ENCODE peak calls at places on chromosomes 3 and 15, in five cellular contexts. G is Panc1, O is neural progenitor cell, Z is kidney, F is psoas muscle. N is an unnamed sample. For H3K4me1, the result is how much of the 10 kb centered on the place peaks cover.

GRCh38 chr3:119630562-119631329 is 29.6 kb downstream of the POPDC2 start:
- DNase-seq in Z (no peak), F (peak), G (no peak), O (no peak), N (no peak)

GRCh38 chr3:7307410-7307809 is 446.5 kb downstream of the GRM7 start:
- DNase-seq in F (no peak), G (no peak), O (no peak), Z (no peak), N (no peak)

GRCh38 chr3:171168086-171168485 is 141.6 kb upstream of the SLC2A2 start:
- DNase-seq in Z (no peak), F (no peak), G (no peak), O (peak), N (peak)

GRCh38 chr3:111733154-111733553 is 125.9 kb upstream of the PHLDB2 start:
- DNase-seq in F (no peak), G (no peak), Z (no peak), O (no peak), N (no peak)

GRCh38 chr3:156906275-156906674 is 80.1 kb downstream of the LEKR1 start:
- DNase-seq in Z (no peak), O (no peak), F (no peak), G (no peak), N (no peak)

GRCh38 chr3:60431599-60431958 is 819.7 kb downstream of the FHIT start:
- DNase-seq in F (no peak), O (peak), G (no peak), Z (no peak), N (peak)

GRCh38 chr15:64532515-64532914 is 72.1 kb downstream of the ZNF609 start:
- DNase-seq in Z (no peak), F (no peak), O (no peak), G (no peak), N (no peak)

GRCh38 chr3:186534113-186534669 is 10.0 kb downstream of the CRYGS start:
- DNase-seq in Z (no peak), O (no peak), F (no peak), G (no peak), N (no peak)

GRCh38 chr3:119239421-119239820 is 1.3 kb downstream of the B4GALT4 start:
- DNase-seq in F (no peak), G (no peak), O (no peak), Z (no peak), N (no peak)

GRCh38 chr3:120705851-120706582 is 24.0 kb upstream of the HGD start:
- DNase-seq in O (no peak), G (no peak), F (no peak), Z (no peak), N (no peak)

GRCh38 chr3:158792709-158793108 is 9.1 kb upstream of the MFSD1 start:
- DNase-seq in O (no peak), G (no peak), Z (no peak), F (no peak), N (no peak)

GRCh38 chr3:197881601-197882000 is 68.4 kb upstream of the RPL35A start:
- DNase-seq in F (no peak), Z (no peak), G (no peak), O (peak), N (no peak)

DNA sequence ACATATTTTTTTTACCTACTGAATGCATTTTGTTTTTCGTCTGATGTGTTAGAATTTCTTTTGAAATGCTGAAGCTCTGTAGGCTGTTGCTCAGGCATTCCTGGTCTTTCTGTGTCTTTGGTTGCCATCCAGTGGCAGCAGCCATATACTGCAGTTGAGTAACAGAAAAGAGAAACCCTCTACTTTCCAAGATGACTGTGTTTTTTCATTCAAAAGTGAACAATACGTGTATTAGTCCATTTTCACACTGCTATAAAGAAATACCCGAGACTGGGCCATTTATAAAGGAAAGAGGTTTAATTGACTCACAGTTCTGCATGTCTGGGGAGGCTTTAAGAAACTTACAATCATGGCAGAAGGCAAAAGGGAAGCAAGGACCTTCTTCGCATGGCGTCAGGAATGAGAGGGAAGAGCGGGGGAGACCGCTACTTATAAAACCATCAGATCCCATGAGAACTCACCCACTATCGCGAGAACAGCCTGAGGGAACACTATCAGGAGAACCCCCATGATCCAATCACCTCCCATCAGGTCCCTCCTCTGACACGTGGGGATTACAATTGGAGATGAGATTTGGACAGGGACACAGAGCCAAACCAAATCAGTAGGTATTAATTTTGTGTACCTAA is 4.7 kb upstream of the GOLGA8B start:
- DNase-seq in F (peak), Z (no peak), G (peak), O (peak), N (no peak)
- H3K4me1 ChIP-seq in F (under half), Z (under half), G (under half), O (under half), N (under half)

GRCh38 chr3:135965506-135966348 is at the start of gene PPP2R3A:
- DNase-seq in F (peak), Z (peak), O (peak), G (no peak), N (peak)

GRCh38 chr3:135966349-135966695 is 794 bp downstream of the PPP2R3A start:
- DNase-seq in Z (no peak), O (peak), F (no peak), G (no peak), N (no peak)

GRCh38 chr3:135965129-135965505 is 411 bp upstream of the PPP2R3A start:
- DNase-seq in O (no peak), F (no peak), G (no peak), Z (no peak), N (no peak)

GRCh38 chr3:135967867-135968266 is 2.3 kb downstream of the PPP2R3A start:
- DNase-seq in F (no peak), G (no peak), Z (no peak), O (no peak), N (no peak)

DNA sequence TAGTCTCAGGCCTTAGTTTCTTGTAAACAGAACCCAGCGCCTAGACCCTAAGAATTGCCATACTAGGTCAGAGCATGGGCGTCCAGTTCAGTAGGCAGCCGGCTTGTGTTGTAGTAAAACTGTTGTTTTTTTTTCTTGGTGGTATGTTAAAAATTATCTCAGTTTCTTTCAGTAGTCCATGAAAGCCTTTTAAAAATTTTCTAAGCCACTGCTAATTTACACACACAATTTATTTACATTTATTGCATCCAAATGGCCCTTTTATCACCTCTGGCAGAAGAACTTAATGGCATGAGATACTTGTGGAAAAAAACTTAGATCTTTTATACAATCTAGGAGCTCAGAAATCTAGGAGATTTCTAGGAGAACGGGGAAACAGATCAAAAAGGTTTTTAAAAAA is 1.3 kb downstream of the PPP2R3A start:
- DNase-seq in Z (no peak), O (no peak), F (no peak), G (no peak), N (no peak)
- H3K4me3 ChIP-seq in Z (peak), O (peak), F (peak), G (peak), N (peak)

DNA sequence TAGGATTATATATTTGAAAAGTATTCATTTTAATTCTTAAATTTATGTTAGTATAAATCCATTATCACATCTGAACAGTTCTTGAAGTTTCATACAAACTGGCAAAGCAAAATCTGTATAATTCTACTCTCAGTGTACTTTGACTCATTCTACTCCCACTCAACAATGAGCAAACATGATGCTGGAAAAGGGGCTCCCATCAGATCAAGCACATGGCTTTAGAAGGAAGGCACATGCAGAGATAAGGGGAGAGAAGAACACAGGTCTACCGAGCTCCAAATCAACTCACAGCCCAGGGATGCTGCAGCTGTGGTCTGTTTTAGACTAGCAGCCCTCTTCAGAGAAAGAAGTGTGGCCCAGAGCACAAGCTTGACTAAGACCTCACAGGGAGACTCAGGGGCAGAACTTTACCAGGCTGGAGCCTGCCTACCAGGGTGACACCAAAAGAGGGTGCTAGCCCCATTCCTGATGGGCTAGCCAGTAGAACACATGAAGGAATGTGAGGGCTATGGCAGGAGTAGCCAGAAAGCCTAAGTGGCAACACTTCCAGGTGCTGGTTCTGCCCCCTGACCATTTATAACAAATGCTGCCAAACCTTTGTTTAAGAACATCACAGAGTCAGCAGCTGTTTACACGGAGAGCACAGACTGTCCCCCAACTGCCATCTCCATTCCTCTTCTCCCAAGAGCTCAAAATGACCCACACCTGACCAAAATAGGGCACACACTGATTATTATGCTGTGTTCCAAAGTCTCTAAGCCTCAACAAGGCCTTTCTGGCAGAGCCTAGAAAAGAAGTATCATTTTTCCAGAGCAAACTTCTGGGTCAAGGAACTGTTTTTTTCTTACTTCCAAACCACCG is 19.5 kb downstream of the SEC22C start:
- DNase-seq in F (no peak), G (no peak), Z (no peak), O (no peak), N (no peak)
- H3K4me1 ChIP-seq in F (under half), G (under half), Z (under half), O (under half), N (under half)

DNA sequence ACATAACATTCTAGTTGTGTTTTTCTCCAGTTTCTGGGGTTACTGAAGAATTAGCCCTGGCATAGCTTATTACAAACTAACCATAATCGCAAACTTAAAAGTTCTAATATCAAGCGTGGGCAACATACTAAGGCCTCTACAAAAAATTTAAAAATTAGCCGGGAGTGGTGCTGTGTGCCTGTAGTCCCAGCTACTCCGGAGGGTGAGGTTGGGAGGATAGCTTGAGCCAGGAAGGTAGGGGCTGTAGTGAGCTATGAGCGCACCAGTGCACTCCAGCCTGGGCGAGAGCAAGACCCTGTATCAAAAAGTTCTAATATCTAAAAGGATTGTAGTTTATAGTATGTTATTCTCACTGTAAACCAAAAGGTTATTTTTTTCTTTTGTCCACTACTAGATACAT is 1.1 kb downstream of the OIP5 start:
- DNase-seq in F (no peak), O (peak), G (no peak), Z (no peak), N (no peak)
- H3K4me3 ChIP-seq in F (peak), O (peak), G (peak), Z (no peak), N (peak)

DNA sequence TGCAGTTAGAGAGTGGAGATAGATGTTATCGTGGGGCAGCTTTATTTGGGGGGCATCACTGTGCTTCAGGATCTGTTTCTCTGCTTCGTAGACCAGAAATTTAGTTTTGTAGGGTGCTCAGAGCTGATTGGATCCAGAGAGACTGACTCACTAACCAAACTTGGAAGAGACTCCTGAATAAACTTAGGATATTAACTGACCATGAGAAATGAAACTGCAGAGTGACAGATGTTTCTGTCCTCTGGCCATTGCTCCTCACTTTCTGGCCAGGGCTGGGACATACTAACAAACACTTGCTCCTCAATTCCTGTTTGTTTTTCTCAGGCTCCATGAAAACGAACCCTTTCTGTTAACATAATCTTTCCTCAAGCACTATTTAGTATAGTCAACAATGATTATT is 4.3 kb downstream of the ZNF592 start:
- DNase-seq in Z (no peak), F (no peak), G (no peak), O (no peak), N (no peak)
- H3K4me1 ChIP-seq in Z (under half), F (half or more), G (under half), O (under half), N (under half)

DNA sequence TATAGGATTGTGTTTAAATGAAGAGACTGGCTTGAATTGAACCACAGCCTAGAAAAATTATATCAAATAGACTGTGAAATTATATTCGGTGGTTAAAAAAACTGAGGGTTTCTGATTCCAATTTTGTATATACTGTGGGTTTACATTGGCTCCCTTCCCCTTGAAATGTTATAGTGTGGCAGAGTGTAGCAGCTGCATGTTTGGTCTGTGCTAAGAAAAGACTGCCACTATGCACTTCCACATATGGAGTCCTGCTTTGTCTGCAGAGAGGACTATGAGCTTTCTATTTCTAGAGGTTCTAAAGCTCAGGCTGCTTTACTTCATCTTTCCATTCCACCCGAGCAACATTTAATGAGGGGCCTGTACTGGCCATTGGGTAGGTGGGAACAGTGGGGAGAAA is 112.3 kb downstream of the P3H2 start:
- DNase-seq in G (no peak), F (no peak), Z (no peak), O (no peak), N (no peak)
- H3K4me3 ChIP-seq in G (no peak), F (no peak), Z (no peak), O (no peak), N (no peak)

GRCh38 chr3:132661120-132661519 is 991 bp downstream of the UBA5 start:
- DNase-seq in O (no peak), G (no peak), F (no peak), Z (no peak), N (no peak)

GRCh38 chr3:132660056-132660744 is at the start of gene UBA5:
- DNase-seq in Z (peak), G (no peak), O (peak), F (peak), N (peak)

GRCh38 chr3:132660745-132661067 is 577 bp downstream of the UBA5 start:
- DNase-seq in Z (no peak), G (no peak), F (no peak), O (no peak), N (no peak)

GRCh38 chr3:132659370-132660055 is at the start of gene ACAD11:
- DNase-seq in O (peak), F (peak), G (peak), Z (peak), N (peak)

GRCh38 chr3:132662212-132662611 is 2.1 kb downstream of the UBA5 start:
- DNase-seq in G (no peak), O (no peak), F (no peak), Z (no peak), N (no peak)
- H3K4me1 ChIP-seq in G (under half), O (under half), F (under half), Z (under half), N (under half)

GRCh38 chr3:106423321-106424225 is 554.8 kb upstream of the CBLB start:
- DNase-seq in Z (no peak), F (no peak), G (no peak), O (no peak), N (no peak)

GRCh38 chr3:106428565-106428994 is 559.8 kb upstream of the CBLB start:
- DNase-seq in G (no peak), Z (no peak), O (no peak), F (peak), N (no peak)

GRCh38 chr3:106421928-106422327 is 553.1 kb upstream of the CBLB start:
- DNase-seq in F (no peak), O (no peak), Z (no peak), G (no peak), N (no peak)

GRCh38 chr3:106420628-106421027 is 551.8 kb upstream of the CBLB start:
- DNase-seq in O (no peak), F (no peak), Z (no peak), G (no peak), N (no peak)

GRCh38 chr3:106425021-106425420 is 556.2 kb upstream of the CBLB start:
- DNase-seq in G (no peak), Z (no peak), O (no peak), F (no peak), N (no peak)
- H3K4me3 ChIP-seq in G (no peak), Z (no peak), O (no peak), F (no peak), N (no peak)